ENCODE peak calls at places on chromosomes 11 and 22, in four cellular contexts. A, G, L and F are unnamed samples.

GRCh38 chr11:63535734-63536133 is 874 bp upstream of the PLAAT4 start:
- DNase-seq in L (no peak), G (no peak), A (no peak), F (no peak)

GRCh38 chr11:31531293-31531692 is 21.7 kb downstream of the ELP4 start:
- DNase-seq in A (no peak), L (no peak), G (no peak), F (no peak)

GRCh38 chr22:41919357-41920224 is 4.7 kb upstream of the SHISA8 start:
- DNase-seq in L (no peak), G (peak), A (peak), F (peak)

GRCh38 chr22:36510966-36511881 is 4.4 kb upstream of the FOXRED2 start:
- DNase-seq in A (peak), L (peak), G (no peak), F (peak)

GRCh38 chr22:44286673-44287072 is 26.1 kb downstream of the SHISAL1 start:
- DNase-seq in A (no peak), L (no peak), G (no peak), F (no peak)

GRCh38 chr11:43797866-43798265 is 82.8 kb upstream of the ALKBH3 start:
- DNase-seq in L (no peak), A (no peak), G (no peak), F (no peak)

GRCh38 chr11:11786771-11787170 is 55.0 kb upstream of the USP47 start:
- DNase-seq in G (no peak), A (no peak), L (no peak), F (peak)

GRCh38 chr22:38186429-38186828 is 4.8 kb upstream of the PLA2G6 start:
- DNase-seq in G (no peak), A (no peak), L (no peak), F (no peak)

GRCh38 chr11:130801287-130802146 is 114.8 kb downstream of the SNX19 start:
- DNase-seq in A (no peak), L (no peak), G (no peak), F (no peak)

GRCh38 chr11:96013459-96014213 is 89.7 kb upstream of the MTMR2 start:
- DNase-seq in L (no peak), A (no peak), G (no peak), F (no peak)

GRCh38 chr22:33841281-33842005 is 78.8 kb downstream of the LARGE1 start:
- DNase-seq in A (no peak), G (no peak), L (peak), F (no peak)

GRCh38 chr11:120633630-120634374 is 122.3 kb downstream of the GRIK4 start:
- DNase-seq in A (no peak), G (no peak), L (no peak), F (no peak)

GRCh38 chr11:120630100-120630499 is 118.6 kb downstream of the GRIK4 start:
- DNase-seq in G (no peak), L (no peak), A (no peak), F (no peak)

GRCh38 chr11:120629407-120629806 is 117.9 kb downstream of the GRIK4 start:
- DNase-seq in A (no peak), G (no peak), L (no peak), F (no peak)

GRCh38 chr11:120634706-120635105 is 123.2 kb downstream of the GRIK4 start:
- DNase-seq in A (no peak), G (no peak), L (no peak), F (no peak)

DNA sequence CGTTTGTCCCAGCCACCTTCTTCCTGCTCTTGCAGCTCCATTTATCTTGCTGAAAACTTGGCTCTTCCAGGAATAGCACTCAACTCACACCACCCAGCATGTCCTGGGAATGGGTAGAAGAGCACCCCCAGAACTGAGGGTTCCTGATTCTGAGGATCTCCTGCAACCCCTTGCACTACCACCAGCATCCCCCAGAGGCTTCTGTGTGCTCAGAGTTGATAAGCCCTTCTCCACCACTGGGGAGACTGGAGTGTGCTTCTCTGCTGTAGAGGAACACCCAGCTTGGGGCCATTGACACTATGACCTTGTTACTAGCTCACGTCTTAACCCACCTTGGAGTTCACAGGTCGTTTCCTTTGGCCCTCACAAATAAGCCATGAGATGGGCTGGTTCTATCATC is 121.0 kb downstream of the GRIK4 start:
- DNase-seq in G (no peak), L (no peak), A (no peak), F (no peak)
- TF ChIP-seq CTCF in G (peak), L (no peak), A (peak), F (peak)

DNA sequence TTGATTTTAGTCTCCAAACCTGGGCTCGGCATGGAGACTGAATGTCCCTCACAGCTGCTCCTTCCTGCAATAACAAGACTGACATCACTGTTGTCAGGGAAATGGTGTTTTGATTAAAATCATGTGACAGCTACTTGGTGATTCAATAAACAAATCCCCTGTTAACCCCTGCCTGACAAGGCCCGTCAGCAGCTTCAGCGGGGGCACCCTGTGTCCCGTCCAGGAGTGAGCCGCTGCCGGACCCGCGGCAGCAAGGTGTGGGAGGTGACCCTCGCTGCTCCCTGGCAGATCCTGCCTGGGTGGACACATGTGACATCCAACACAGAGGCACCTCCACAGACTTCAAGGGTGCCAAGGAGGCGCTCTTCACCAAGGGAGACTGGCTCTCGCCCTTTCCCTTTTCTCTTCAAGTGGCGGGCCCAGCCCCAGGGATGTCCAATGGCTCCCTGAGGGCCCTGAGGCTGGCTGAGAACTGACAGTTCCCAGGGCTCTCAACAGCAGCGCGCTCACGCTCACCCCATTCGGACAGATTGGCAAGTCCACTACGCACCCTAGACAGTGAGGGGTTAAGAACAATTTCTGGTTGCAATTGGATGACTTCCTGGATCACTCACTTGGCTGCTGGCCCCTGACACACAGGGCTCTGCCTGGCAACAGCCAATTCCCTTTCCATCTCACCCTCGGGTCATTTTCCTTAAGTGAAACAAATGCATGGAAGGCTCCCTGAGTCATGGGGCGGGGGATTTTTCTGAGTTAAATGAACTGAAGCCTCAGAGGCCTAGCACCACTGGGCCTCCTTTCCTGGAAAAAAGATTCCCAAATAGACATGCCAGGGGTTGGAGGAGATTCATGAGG is 30.7 kb downstream of the PPP2R1B start:
- DNase-seq in L (no peak), G (no peak), A (no peak), F (no peak)
- TF ChIP-seq CTCF in L (no peak), G (no peak), A (no peak), F (no peak)

DNA sequence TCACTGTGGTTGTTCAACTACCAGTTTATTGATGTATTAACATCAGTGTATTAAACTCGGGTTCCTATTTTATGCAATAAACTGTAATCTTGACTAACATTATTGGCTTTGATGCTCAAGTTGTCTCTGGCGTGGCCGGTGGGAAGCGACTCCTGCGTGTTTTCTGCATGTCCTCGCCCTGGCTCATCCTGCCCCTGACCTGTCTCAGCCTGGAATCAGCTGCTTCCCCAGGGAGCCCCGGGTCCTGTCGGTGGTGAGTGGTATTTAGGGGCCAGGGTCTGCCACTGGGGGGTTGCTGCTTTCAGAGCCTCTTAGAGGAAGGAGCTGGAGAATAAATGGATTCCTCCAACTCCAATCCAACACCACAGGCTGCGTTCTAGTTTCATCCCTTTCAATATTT is 22.5 kb downstream of the IFITM10 start:
- DNase-seq in G (no peak), L (no peak), A (no peak), F (no peak)
- TF ChIP-seq CTCF in G (no peak), L (no peak), A (no peak), F (no peak)

DNA sequence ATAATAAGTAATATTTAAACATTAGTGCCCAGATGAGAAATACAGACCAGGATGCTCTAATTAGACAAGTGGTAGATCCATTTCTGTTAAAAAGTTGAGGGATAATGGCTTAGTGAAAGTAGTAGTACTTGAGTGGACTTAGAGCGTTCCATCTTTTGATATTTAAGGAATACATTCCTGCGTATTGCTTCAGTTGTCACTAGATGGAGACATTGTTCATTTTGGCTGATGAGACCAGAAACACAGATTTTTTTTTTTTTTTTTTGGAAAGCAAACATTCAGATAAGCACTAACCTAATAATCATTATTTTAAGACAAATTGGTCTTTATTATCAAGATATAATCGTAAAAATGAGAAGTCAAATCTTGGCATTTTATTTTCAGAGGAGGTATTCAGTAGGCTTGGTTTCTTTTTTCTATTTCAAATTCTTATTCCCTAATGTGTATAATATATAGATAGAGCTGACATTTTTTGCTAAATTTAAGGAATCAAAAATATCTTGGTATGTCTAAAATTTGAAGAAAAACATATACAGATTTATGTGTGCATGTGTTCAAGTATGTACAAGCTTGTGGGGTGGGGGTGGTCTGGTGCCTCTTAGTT is 92.9 kb downstream of the DYNC2H1 start:
- DNase-seq in A (no peak), G (no peak), L (peak), F (no peak)
- TF ChIP-seq CTCF in A (peak), G (peak), L (peak), F (peak)

GRCh38 chr11:12868315-12869073 is 140.6 kb upstream of the RASSF10 start:
- DNase-seq in A (no peak), G (no peak), L (no peak), F (no peak)
- TF ChIP-seq CTCF in A (peak), G (no peak), L (peak), F (no peak)

GRCh38 chr11:19739872-19740271 is 27.2 kb downstream of the NAV2 start:
- DNase-seq in A (no peak), G (no peak), L (peak), F (peak)
- TF ChIP-seq CTCF in A (peak), G (no peak), L (no peak), F (peak)